ENCODE peak calls at places on chromosomes 4 and X, in four cellular contexts. X is kidney epithelial cell, B is HCT116, T is psoas muscle. I is an unnamed sample. For H3K27me3, the result is how much of the 10 kb centered on the place peaks cover.

GRCh38 chrX:23634181-23634580 is 33.1 kb upstream of the PRDX4 start:
- DNase-seq in B (no peak), T (no peak), X (no peak), I (no peak)

GRCh38 chr4:48710446-48711209 is 69.5 kb downstream of the FRYL start:
- DNase-seq in T (no peak), B (no peak), X (no peak), I (no peak)

GRCh38 chr4:67934628-67935027 is 28.7 kb downstream of the TMPRSS11A start:
- DNase-seq in X (no peak), T (no peak), B (no peak), I (no peak)

GRCh38 chr4:72767903-72768817 is 199.1 kb upstream of the ADAMTS3 start:
- DNase-seq in T (no peak), B (no peak), X (peak), I (peak)

GRCh38 chr4:127113852-127114362 is 518.9 kb upstream of the INTU start:
- DNase-seq in B (no peak), X (no peak), T (no peak), I (no peak)

GRCh38 chr4:152265149-152265621 is 270.7 kb downstream of the FBXW7 start:
- DNase-seq in B (no peak), X (peak), T (no peak), I (peak)

GRCh38 chrX:85065512-85066198 is 62.0 kb downstream of the APOOL start:
- DNase-seq in T (no peak), X (no peak), B (no peak), I (no peak)

GRCh38 chr4:128812360-128812958 is 3.0 kb downstream of the JADE1 start:
- DNase-seq in X (no peak), T (no peak), B (peak), I (no peak)

GRCh38 chrX:28552322-28552721 is 34.9 kb upstream of the IL1RAPL1 start:
- DNase-seq in T (no peak), X (no peak), B (no peak), I (no peak)

GRCh38 chr4:143381171-143382118 is 44.8 kb downstream of the GAB1 start:
- DNase-seq in T (peak), X (peak), B (no peak), I (no peak)

GRCh38 chrX:48677456-48678030 is 6.1 kb upstream of the WAS start:
- DNase-seq in B (no peak), T (no peak), X (no peak), I (no peak)

GRCh38 chrX:13669246-13669689 is 16.3 kb downstream of the TCEANC start:
- DNase-seq in T (no peak), X (peak), B (peak), I (peak)

GRCh38 chr4:143441678-143442077 is 71.8 kb upstream of the SMARCA5 start:
- DNase-seq in X (no peak), B (no peak), T (no peak), I (no peak)

GRCh38 chr4:186227744-186228513 is 622 bp downstream of the KLKB1 start:
- DNase-seq in T (no peak), B (no peak), X (no peak), I (no peak)

GRCh38 chr4:63528592-63528991 is 880.7 kb downstream of the TECRL start:
- DNase-seq in T (no peak), B (no peak), X (no peak), I (no peak)

GRCh38 chrX:41559662-41560061 is 112.5 kb downstream of the NYX start:
- DNase-seq in X (peak), T (no peak), B (no peak), I (peak)

GRCh38 chr4:158996669-158997074 is 106.2 kb upstream of the RAPGEF2 start:
- DNase-seq in B (peak), X (peak), T (no peak), I (peak)

GRCh38 chr4:57074753-57075152 is 35.4 kb downstream of the IGFBP7 start:
- DNase-seq in X (no peak), B (no peak), T (no peak), I (peak)

GRCh38 chrX:25156323-25156722 is 140.6 kb upstream of the ARX start:
- DNase-seq in X (no peak), B (no peak), T (no peak), I (peak)

GRCh38 chr4:165010991-165011390 is 20.8 kb upstream of the TRIM60 start:
- DNase-seq in B (no peak), T (no peak), X (no peak), I (no peak)

GRCh38 chrX:28189011-28189410 is 207.8 kb upstream of the DCAF8L1 start:
- DNase-seq in B (peak), X (peak), T (no peak), I (no peak)

GRCh38 chr4:113743690-113744089 is 17.8 kb downstream of the CAMK2D start:
- DNase-seq in T (no peak), B (no peak), X (no peak), I (no peak)

GRCh38 chr4:63361628-63362027 is 1047.6 kb downstream of the TECRL start:
- DNase-seq in B (no peak), T (no peak), X (no peak), I (no peak)

GRCh38 chrX:17164936-17165335 is 210.1 kb upstream of the NHS start:
- DNase-seq in B (no peak), X (no peak), T (no peak), I (no peak)

GRCh38 chr4:30718021-30718888 is 1.9 kb upstream of the PCDH7 start:
- DNase-seq in X (no peak), T (peak), B (no peak), I (no peak)

GRCh38 chr4:2484169-2484568 is 15.3 kb downstream of the RNF4 start:
- DNase-seq in X (no peak), B (no peak), T (no peak), I (no peak)

GRCh38 chr4:106971586-106971985 is 64.5 kb downstream of the DKK2 start:
- DNase-seq in T (no peak), B (no peak), X (no peak), I (no peak)

GRCh38 chr4:17817027-17817426 is 6.2 kb downstream of the NCAPG start:
- DNase-seq in T (no peak), B (peak), X (peak), I (peak)

GRCh38 chr4:40409835-40410234 is 74.7 kb downstream of the CHRNA9 start:
- DNase-seq in X (no peak), B (no peak), T (no peak), I (no peak)
- H3K4me3 ChIP-seq in X (no peak), B (no peak), T (no peak), I (no peak)

DNA sequence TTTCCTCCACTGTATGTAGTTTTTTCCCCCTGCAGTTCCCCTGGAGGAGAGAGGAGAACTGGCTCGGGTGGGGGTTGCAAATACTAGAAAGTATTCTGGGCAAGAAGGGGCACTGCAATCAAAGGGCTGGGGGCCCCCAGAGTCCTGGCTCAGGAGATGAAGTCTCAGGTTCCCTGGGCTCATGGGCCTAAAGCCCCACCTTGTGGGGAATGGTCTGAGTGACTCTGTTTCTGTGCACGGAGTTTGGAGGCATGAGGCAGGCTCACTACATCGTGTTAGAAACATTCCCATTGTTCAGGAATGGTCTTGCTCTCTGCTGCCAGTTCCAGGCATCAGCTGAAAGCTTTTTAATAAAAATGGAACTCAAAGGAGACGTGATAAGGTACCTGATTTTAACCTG is 122.5 kb downstream of the TMEM164 start:
- DNase-seq in X (no peak), T (no peak), B (no peak), I (no peak)
- TF ChIP-seq CTCF in X (peak), T (peak), B (no peak), I (peak)

DNA sequence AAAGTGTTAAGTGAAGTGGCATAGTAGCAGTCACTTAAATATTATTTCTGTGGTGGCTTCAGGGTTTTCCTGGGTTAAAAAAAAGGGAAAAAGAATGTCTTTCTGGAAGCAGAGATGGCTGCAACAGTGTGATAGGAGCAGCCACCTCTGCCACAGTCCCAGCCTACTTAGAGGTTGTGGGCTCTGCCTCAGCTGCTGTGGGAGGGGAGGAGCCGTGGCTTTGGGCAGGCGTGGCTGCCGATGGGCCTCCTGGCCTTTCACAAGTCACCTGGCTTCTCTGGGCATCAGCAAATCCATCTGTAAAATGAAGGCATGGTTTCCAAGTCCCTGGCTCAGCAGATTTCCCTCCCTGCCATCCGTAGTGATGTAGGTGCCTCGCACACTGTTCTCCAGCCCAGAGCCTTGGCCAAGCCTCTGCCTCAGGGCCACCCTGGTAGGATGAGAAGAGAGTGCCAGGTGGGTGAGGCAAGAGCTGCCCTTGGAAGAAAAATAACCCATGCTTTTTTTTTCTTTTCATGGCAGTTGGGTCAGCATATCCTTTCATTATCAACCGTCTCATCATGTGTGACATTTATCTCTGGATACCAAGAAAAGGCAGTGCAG is 66.0 kb downstream of the PTTG2 start:
- DNase-seq in X (no peak), T (no peak), B (no peak), I (no peak)
- H3K27me3 ChIP-seq in X (under half), T (under half), B (under half), I (under half)

GRCh38 chr4:141654098-141654497 is 17.7 kb downstream of the IL15 start:
- DNase-seq in X (no peak), T (peak), B (no peak), I (no peak)

GRCh38 chr4:141657550-141657949 is 21.2 kb downstream of the IL15 start:
- DNase-seq in B (no peak), X (no peak), T (no peak), I (no peak)

GRCh38 chr4:141647982-141648381 is 11.6 kb downstream of the IL15 start:
- DNase-seq in T (no peak), X (no peak), B (no peak), I (no peak)

GRCh38 chr4:141656031-141656430 is 19.6 kb downstream of the IL15 start:
- DNase-seq in B (no peak), T (no peak), X (no peak), I (no peak)

DNA sequence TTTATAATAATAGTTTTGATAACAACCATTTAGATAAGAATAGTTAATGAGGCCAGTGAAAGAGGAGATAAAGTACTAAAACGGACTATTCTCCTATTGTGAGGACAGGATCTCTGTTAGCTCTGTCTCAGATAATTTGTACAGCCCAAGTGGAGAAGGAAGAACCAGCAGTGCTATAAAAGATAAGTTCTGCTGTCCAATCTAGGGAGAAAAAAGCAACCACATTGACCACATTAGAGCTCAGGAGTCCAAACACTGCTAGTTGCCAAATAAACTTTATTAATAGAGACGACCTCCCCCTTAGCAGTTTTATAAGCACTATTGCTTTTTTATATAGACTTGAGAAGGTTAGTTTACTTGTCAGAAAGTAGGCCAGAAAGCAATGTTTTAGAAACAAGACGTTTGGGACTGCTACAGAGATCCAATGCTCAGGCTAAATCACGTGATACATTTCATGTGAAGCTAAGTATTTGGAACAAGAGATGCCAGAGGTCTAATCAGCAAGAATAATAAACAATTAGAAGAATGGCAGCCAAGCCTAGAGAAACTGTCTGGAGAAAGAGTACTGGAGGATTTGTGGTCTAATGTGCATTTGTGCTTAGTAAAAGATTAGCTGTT is 15.9 kb downstream of the IL15 start:
- DNase-seq in B (no peak), T (no peak), X (no peak), I (peak)
- H3K4me3 ChIP-seq in B (no peak), T (no peak), X (no peak), I (no peak)

I was measured in BJ.